ENCODE peak calls at places on chromosome 12, in ten cellular contexts. P, L, N, I, E, K, Z, X, J and O are unnamed samples.
A peak's percentile ranks its signal among the peaks of the same experiment; 100 is the strongest.

GRCh38 chr12:8065991-8066594 is at the start of gene C3AR1:
- DNase-seq in P (no peak), L (peak; percentile 44), N (no peak), I (peak; percentile 44), E (no peak), K (peak; percentile 18), Z (peak; percentile 80), X (no peak), J (peak; percentile 64), O (peak; percentile 81)

GRCh38 chr12:52141875-52142274 is 49.9 kb downstream of the KRT80 start:
- DNase-seq in P (no peak), L (no peak), N (no peak), I (no peak), E (no peak), K (no peak), Z (no peak), X (no peak), J (no peak), O (no peak)

GRCh38 chr12:92411687-92412086 is 266.0 kb upstream of the BTG1 start:
- DNase-seq in P (no peak), L (no peak), N (no peak), I (no peak), E (peak; percentile 24), K (no peak), Z (no peak), X (no peak), J (no peak), O (peak; percentile 55)

GRCh38 chr12:104582739-104583138 is 126.0 kb downstream of the CHST11 start:
- DNase-seq in P (no peak), L (no peak), N (no peak), I (no peak), E (no peak), K (no peak), Z (no peak), X (no peak), J (no peak), O (no peak)

GRCh38 chr12:29216797-29217583 is 67.9 kb downstream of the FAR2 start:
- DNase-seq in P (no peak), L (no peak), N (no peak), I (no peak), E (no peak), K (no peak), Z (peak; percentile 20), X (no peak), J (peak; percentile 82), O (peak; percentile 67)

GRCh38 chr12:50302686-50303085 is 19.4 kb upstream of the LIMA1 start:
- DNase-seq in P (no peak), L (no peak), N (no peak), I (peak; percentile 77), E (no peak), K (no peak), Z (no peak), X (no peak), J (peak; percentile 91), O (peak; percentile 37)

GRCh38 chr12:18123707-18124106 is 33.7 kb upstream of the RERGL start:
- DNase-seq in P (no peak), L (no peak), N (no peak), I (no peak), E (no peak), K (no peak), Z (no peak), X (no peak), J (no peak), O (no peak)

GRCh38 chr12:18849080-18849479 is 111.2 kb downstream of the CAPZA3 start:
- DNase-seq in P (no peak), L (no peak), N (no peak), I (no peak), E (no peak), K (no peak), Z (peak; percentile 92), X (peak; percentile 18), J (peak; percentile 56), O (no peak)

GRCh38 chr12:67475725-67476124 is 172.8 kb upstream of the DYRK2 start:
- DNase-seq in P (no peak), L (no peak), N (no peak), I (peak; percentile 10), E (no peak), K (no peak), Z (no peak), X (no peak), J (no peak), O (no peak)

GRCh38 chr12:42756841-42757661 is 167.5 kb upstream of the PRICKLE1 start:
- DNase-seq in P (no peak), L (no peak), N (no peak), I (peak; percentile 67), E (no peak), K (no peak), Z (peak; percentile 98), X (peak; percentile 97), J (peak; percentile 89), O (peak; percentile 20)

GRCh38 chr12:120234643-120235368 is 30.7 kb downstream of the PXN start:
- DNase-seq in P (peak; percentile 34), L (no peak), N (peak; percentile 85), I (peak; percentile 99), E (peak; percentile 67), K (no peak), Z (peak; percentile 96), X (peak; percentile 98), J (peak; percentile 100), O (peak; percentile 90)

GRCh38 chr12:107992870-107993451 is 136.1 kb upstream of the WSCD2 start:
- DNase-seq in P (peak; percentile 11), L (no peak), N (peak; percentile 58), I (no peak), E (peak; percentile 46), K (no peak), Z (peak; percentile 2), X (peak; percentile 85), J (peak; percentile 27), O (peak; percentile 51)

GRCh38 chr12:25959069-25959961 is 833 bp downstream of the RASSF8 start:
- DNase-seq in P (no peak), L (no peak), N (peak; percentile 53), I (peak; percentile 82), E (peak; percentile 27), K (no peak), Z (peak; percentile 86), X (peak; percentile 54), J (peak; percentile 91), O (peak; percentile 76)